ENCODE peak calls at places on chromosomes 16 and 17, in four cellular contexts. V, H, M and D are unnamed samples.

GRCh38 chr17:81925860-81926450 is 1.6 kb downstream of the MAFG start:
- DNase-seq in M (no peak), H (no peak), V (no peak), D (no peak)

GRCh38 chr17:17823433-17824118 is 13.2 kb downstream of the SREBF1 start:
- DNase-seq in V (peak; percentile 36), M (peak; percentile 88), H (peak; percentile 66), D (peak; percentile 38)

GRCh38 chr17:65848751-65849150 is 287.3 kb upstream of the AXIN2 start:
- DNase-seq in V (no peak), H (no peak), M (no peak), D (no peak)

GRCh38 chr17:69123626-69124025 is 18.1 kb downstream of the ABCA6 start:
- DNase-seq in V (no peak), M (no peak), H (no peak), D (no peak)

GRCh38 chr16:81710596-81710995 is 68.5 kb upstream of the PLCG2 start:
- DNase-seq in H (no peak), M (no peak), V (no peak), D (no peak)

GRCh38 chr17:45791935-45792334 is 7.8 kb downstream of the CRHR1 start:
- DNase-seq in V (no peak), H (no peak), M (no peak), D (no peak)

GRCh38 chr16:24525970-24526559 is 13.3 kb upstream of the RBBP6 start:
- DNase-seq in H (peak; percentile 71), V (no peak), M (peak; percentile 60), D (no peak)

GRCh38 chr16:1159973-1160772 is 7.3 kb downstream of the CACNA1H start:
- DNase-seq in H (no peak), V (no peak), M (no peak), D (no peak)

GRCh38 chr17:31158741-31159377 is 64.1 kb downstream of the NF1 start:
- DNase-seq in V (no peak), M (no peak), H (no peak), D (no peak)

GRCh38 chr17:77106874-77107358 is 33.9 kb upstream of the SEC14L1 start:
- DNase-seq in M (no peak), V (no peak), H (no peak), D (no peak)

GRCh38 chr16:28549301-28549899 is 4.3 kb upstream of the SGF29 start:
- DNase-seq in M (peak; percentile 68), H (no peak), V (peak; percentile 14), D (peak; percentile 27)

GRCh38 chr17:40664582-40665333 is at the start of gene KRT222:
- DNase-seq in M (no peak), H (no peak), V (no peak), D (no peak)

GRCh38 chr16:54244061-54244886 is 42.3 kb downstream of the IRX3 start:
- DNase-seq in H (no peak), V (peak; percentile 28), M (no peak), D (no peak)

GRCh38 chr17:50047488-50048126 is 8.3 kb upstream of the ITGA3 start:
- DNase-seq in M (peak; percentile 60), V (no peak), H (no peak), D (no peak)

GRCh38 chr16:89198417-89199240 is 1.7 kb downstream of the SLC22A31 start:
- DNase-seq in H (no peak), M (no peak), V (no peak), D (no peak)

GRCh38 chr17:50263293-50264262 is 10.7 kb upstream of the TMEM92 start:
- DNase-seq in M (no peak), V (no peak), H (no peak), D (no peak)

GRCh38 chr16:66273644-66274334 is 92.7 kb upstream of the CDH5 start:
- DNase-seq in V (no peak), H (no peak), M (peak; percentile 52), D (no peak)

GRCh38 chr16:30621765-30622164 is 11.6 kb upstream of the ZNF689 start:
- DNase-seq in V (no peak), M (no peak), H (no peak), D (no peak)

GRCh38 chr16:10902999-10903398 is 26.0 kb downstream of the CIITA start:
- DNase-seq in H (no peak), V (no peak), M (no peak), D (no peak)

GRCh38 chr17:35542990-35543389 is 5.5 kb upstream of the SLFN12L start:
- DNase-seq in V (no peak), H (no peak), M (no peak), D (no peak)

GRCh38 chr17:40551874-40552768 is 13.2 kb downstream of the CCR7 start:
- DNase-seq in V (no peak), M (peak; percentile 86), H (peak; percentile 96), D (peak; percentile 61)

GRCh38 chr16:68416057-68417046 is 32.0 kb downstream of the SMPD3 start:
- DNase-seq in V (no peak), M (no peak), H (no peak), D (peak; percentile 98)

GRCh38 chr16:85648070-85648714 is 35.1 kb downstream of the GSE1 start:
- DNase-seq in M (no peak), V (no peak), H (no peak), D (no peak)